ENCODE peak calls at places on chromosomes 11 and 22, in four cellular contexts. One of them, this sample, is unnamed.

GRCh38 chr11:126383301-126384052 is 28.0 kb downstream of the ST3GAL4 start:
- DNase-seq in lung: no peak
- DNase-seq in fibroblast of lung: no peak
- DNase-seq in pancreas: no peak
- DNase-seq in this sample: no peak

GRCh38 chr22:27885977-27886842 is 32.8 kb downstream of the PITPNB start:
- DNase-seq in pancreas: no peak
- DNase-seq in fibroblast of lung: peak; percentile 94
- DNase-seq in lung: peak; percentile 34
- DNase-seq in this sample: peak; percentile 81

GRCh38 chr22:33380789-33381530 is 322.8 kb upstream of the SYN3 start:
- DNase-seq in lung: no peak
- DNase-seq in pancreas: no peak
- DNase-seq in fibroblast of lung: peak; percentile 57
- DNase-seq in this sample: peak; percentile 87

GRCh38 chr11:2074266-2074825 is 64.8 kb downstream of the IGF2 start:
- DNase-seq in fibroblast of lung: no peak
- DNase-seq in pancreas: no peak
- DNase-seq in lung: no peak
- DNase-seq in this sample: no peak

GRCh38 chr11:118643142-118643994 is 36.0 kb downstream of the PHLDB1 start:
- DNase-seq in lung: no peak
- DNase-seq in fibroblast of lung: no peak
- DNase-seq in pancreas: no peak
- DNase-seq in this sample: no peak

GRCh38 chr11:61021661-61022212 is 50.3 kb downstream of the CD6 start:
- DNase-seq in fibroblast of lung: no peak
- DNase-seq in pancreas: no peak
- DNase-seq in lung: no peak
- DNase-seq in this sample: no peak

GRCh38 chr11:3346587-3346986 is 32.4 kb downstream of the ZNF195 start:
- DNase-seq in fibroblast of lung: no peak
- DNase-seq in pancreas: peak; percentile 43
- DNase-seq in lung: no peak
- DNase-seq in this sample: no peak

GRCh38 chr22:49546811-49547585 is 280.7 kb downstream of the BRD1 start:
- DNase-seq in pancreas: peak; percentile 16
- DNase-seq in lung: no peak
- DNase-seq in fibroblast of lung: no peak
- DNase-seq in this sample: no peak

GRCh38 chr11:70650075-70650909 is 252.0 kb downstream of the CTTN start:
- DNase-seq in pancreas: peak; percentile 70
- DNase-seq in fibroblast of lung: peak; percentile 69
- DNase-seq in lung: peak; percentile 45
- DNase-seq in this sample: peak; percentile 60

GRCh38 chr22:29840498-29840897 is 2.4 kb upstream of the ASCC2 start:
- DNase-seq in pancreas: no peak
- DNase-seq in lung: no peak
- DNase-seq in fibroblast of lung: no peak
- DNase-seq in this sample: no peak

GRCh38 chr11:9594267-9595046 is 21.0 kb downstream of the WEE1 start:
- DNase-seq in fibroblast of lung: no peak
- DNase-seq in pancreas: no peak
- DNase-seq in lung: no peak
- DNase-seq in this sample: no peak

GRCh38 chr11:64538501-64538951 is 52.5 kb upstream of the SLC22A12 start:
- DNase-seq in lung: no peak
- DNase-seq in fibroblast of lung: no peak
- DNase-seq in pancreas: no peak
- DNase-seq in this sample: no peak

GRCh38 chr11:70183032-70183431 is 20.1 kb upstream of the FADD start:
- DNase-seq in lung: no peak
- DNase-seq in fibroblast of lung: no peak
- DNase-seq in pancreas: no peak
- DNase-seq in this sample: no peak

GRCh38 chr22:44685384-44686056 is 16.5 kb upstream of the PRR5 start:
- DNase-seq in pancreas: no peak
- DNase-seq in lung: peak; percentile 62
- DNase-seq in fibroblast of lung: peak; percentile 43
- DNase-seq in this sample: peak; percentile 68

GRCh38 chr22:44024288-44024908 is at the start of gene PARVB:
- DNase-seq in pancreas: peak; percentile 72
- DNase-seq in fibroblast of lung: no peak
- DNase-seq in lung: no peak
- DNase-seq in this sample: no peak

GRCh38 chr11:121035823-121036222 is 11.9 kb downstream of the TBCEL start:
- DNase-seq in pancreas: no peak
- DNase-seq in lung: no peak
- DNase-seq in fibroblast of lung: no peak
- DNase-seq in this sample: no peak
- H3K4me3 ChIP-seq in pancreas: no peak overlapping the region
- H3K4me3 ChIP-seq in lung: no peak overlapping the region
- H3K4me3 ChIP-seq in fibroblast of lung: no peak overlapping the region
- H3K4me3 ChIP-seq in this sample: no peak overlapping the region

GRCh38 chr11:33321483-33321882 is 64.3 kb downstream of the HIPK3 start:
- DNase-seq in lung: no peak
- DNase-seq in fibroblast of lung: no peak
- DNase-seq in pancreas: no peak
- DNase-seq in this sample: no peak

GRCh38 chr11:33325456-33325855 is 68.3 kb downstream of the HIPK3 start:
- DNase-seq in lung: no peak
- DNase-seq in pancreas: no peak
- DNase-seq in fibroblast of lung: no peak
- DNase-seq in this sample: peak; percentile 58

GRCh38 chr11:33324211-33324985 is 67.2 kb downstream of the HIPK3 start:
- DNase-seq in lung: no peak
- DNase-seq in fibroblast of lung: no peak
- DNase-seq in pancreas: no peak
- DNase-seq in this sample: no peak

GRCh38 chr11:33320814-33321330 is 63.7 kb downstream of the HIPK3 start:
- DNase-seq in fibroblast of lung: no peak
- DNase-seq in pancreas: no peak
- DNase-seq in lung: no peak
- DNase-seq in this sample: no peak

GRCh38 chr11:33323421-33323820 is 66.2 kb downstream of the HIPK3 start:
- DNase-seq in fibroblast of lung: no peak
- DNase-seq in pancreas: no peak
- DNase-seq in lung: no peak
- DNase-seq in this sample: no peak
- TF ChIP-seq CTCF in fibroblast of lung: no peak
- TF ChIP-seq CTCF in pancreas: no peak
- TF ChIP-seq CTCF in lung: no peak
- TF ChIP-seq CTCF in this sample: no peak

GRCh38 chr22:17009640-17010291 is 1.7 kb upstream of the GAB4 start:
- DNase-seq in fibroblast of lung: no peak
- DNase-seq in pancreas: no peak
- DNase-seq in lung: no peak
- DNase-seq in this sample: no peak

GRCh38 chr22:17012267-17012666 is 4.2 kb upstream of the GAB4 start:
- DNase-seq in pancreas: no peak
- DNase-seq in fibroblast of lung: no peak
- DNase-seq in lung: no peak
- DNase-seq in this sample: no peak

GRCh38 chr22:17007852-17008731 is at the start of gene GAB4:
- DNase-seq in fibroblast of lung: no peak
- DNase-seq in lung: no peak
- DNase-seq in pancreas: no peak
- DNase-seq in this sample: no peak

GRCh38 chr22:17007257-17007656 is 765 bp downstream of the GAB4 start:
- DNase-seq in lung: no peak
- DNase-seq in fibroblast of lung: no peak
- DNase-seq in pancreas: no peak
- DNase-seq in this sample: no peak
- H3K4me3 ChIP-seq in lung: no peak overlapping the region
- H3K4me3 ChIP-seq in fibroblast of lung: no peak overlapping the region
- H3K4me3 ChIP-seq in pancreas: no peak overlapping the region
- H3K4me3 ChIP-seq in this sample: no peak overlapping the region

GRCh38 chr11:69102161-69102695 is 53.5 kb downstream of the TPCN2 start:
- DNase-seq in fibroblast of lung: no peak
- DNase-seq in lung: no peak
- DNase-seq in pancreas: peak; percentile 48
- DNase-seq in this sample: no peak

GRCh38 chr11:69104212-69104855 is 51.4 kb upstream of the SMIM38 start:
- DNase-seq in fibroblast of lung: no peak
- DNase-seq in lung: no peak
- DNase-seq in pancreas: no peak
- DNase-seq in this sample: no peak

GRCh38 chr11:69101100-69101791 is 52.5 kb downstream of the TPCN2 start:
- DNase-seq in pancreas: peak; percentile 93
- DNase-seq in lung: peak; percentile 83
- DNase-seq in fibroblast of lung: peak; percentile 77
- DNase-seq in this sample: peak; percentile 68

GRCh38 chr11:69101792-69102152 is 53.0 kb downstream of the TPCN2 start:
- DNase-seq in pancreas: peak; percentile 72
- DNase-seq in lung: no peak
- DNase-seq in fibroblast of lung: no peak
- DNase-seq in this sample: no peak

DNA sequence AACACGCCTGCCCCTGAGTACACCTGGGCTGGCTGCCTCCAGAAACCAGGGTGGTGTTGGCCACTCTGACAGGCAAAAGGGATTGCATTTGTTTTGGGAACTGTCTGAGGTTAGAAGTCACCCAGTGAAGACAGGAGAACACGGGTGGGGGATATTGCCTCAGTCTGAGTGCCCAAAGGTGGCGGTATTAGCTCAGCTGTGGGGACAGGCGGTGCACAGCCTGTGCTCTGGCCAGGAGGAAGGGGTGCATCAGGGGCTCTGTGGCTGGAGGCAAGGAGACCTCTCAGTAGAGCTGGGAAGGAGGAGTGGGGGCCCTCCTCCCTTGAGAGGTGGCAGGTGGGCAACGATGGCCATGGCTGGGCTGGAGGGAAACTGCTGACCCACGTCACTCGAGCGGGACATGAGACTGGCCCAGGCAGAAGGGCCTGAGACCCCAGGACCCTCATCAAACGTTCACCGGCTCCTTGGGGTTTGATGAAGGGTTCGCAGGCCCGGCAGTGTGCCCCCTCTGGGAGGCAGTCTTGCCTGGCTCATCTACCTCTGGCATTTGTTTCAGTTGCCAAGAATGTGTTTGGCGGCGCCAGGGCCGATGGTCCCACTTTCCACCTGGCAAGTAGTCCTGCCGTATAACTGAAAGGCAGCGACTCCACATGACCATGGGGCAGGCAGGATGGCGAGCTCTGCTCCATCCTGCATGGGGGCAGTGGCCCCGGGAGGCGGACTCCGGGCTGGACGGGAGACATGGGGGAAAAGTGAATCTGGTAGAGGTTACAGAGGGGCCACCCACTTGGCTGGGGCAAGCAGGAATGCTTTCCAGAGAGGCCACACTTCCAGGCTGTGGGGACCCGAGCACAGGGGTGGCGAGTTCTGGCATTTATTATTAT is 52.8 kb upstream of the SMIM38 start:
- DNase-seq in pancreas: peak; percentile 57
- DNase-seq in lung: no peak
- DNase-seq in fibroblast of lung: no peak
- DNase-seq in this sample: peak; percentile 10
- TF ChIP-seq CTCF in pancreas: no peak
- TF ChIP-seq CTCF in lung: no peak
- TF ChIP-seq CTCF in fibroblast of lung: peak; percentile 1
- TF ChIP-seq CTCF in this sample: peak; percentile 15

GRCh38 chr22:41697126-41697775 is 2.1 kb upstream of the MEI1 start:
- DNase-seq in fibroblast of lung: peak; percentile 85
- DNase-seq in pancreas: peak; percentile 95
- DNase-seq in lung: peak; percentile 93
- DNase-seq in this sample: peak; percentile 81
- H3K4me3 ChIP-seq in fibroblast of lung: peak overlapping the region; percentile 33
- H3K4me3 ChIP-seq in pancreas: no peak overlapping the region
- H3K4me3 ChIP-seq in lung: no peak overlapping the region
- H3K4me3 ChIP-seq in this sample: no peak overlapping the region

GRCh38 chr11:67439321-67440228 is 2.1 kb upstream of the PTPRCAP start:
- DNase-seq in pancreas: peak; percentile 76
- DNase-seq in lung: no peak
- DNase-seq in fibroblast of lung: peak; percentile 14
- DNase-seq in this sample: no peak
- TF ChIP-seq CTCF in pancreas: no peak
- TF ChIP-seq CTCF in lung: no peak
- TF ChIP-seq CTCF in fibroblast of lung: no peak
- TF ChIP-seq CTCF in this sample: no peak

GRCh38 chr11:46686886-46687810 is 13.3 kb downstream of the ARHGAP1 start:
- DNase-seq in fibroblast of lung: peak; percentile 92
- DNase-seq in lung: no peak
- DNase-seq in pancreas: no peak
- DNase-seq in this sample: peak; percentile 95
- H3K4me3 ChIP-seq in fibroblast of lung: peak overlapping the region; percentile 17
- H3K4me3 ChIP-seq in lung: no peak overlapping the region
- H3K4me3 ChIP-seq in pancreas: no peak overlapping the region
- H3K4me3 ChIP-seq in this sample: no peak overlapping the region

GRCh38 chr22:26797910-26798309 is 140.5 kb downstream of the MIAT start:
- DNase-seq in lung: no peak
- DNase-seq in pancreas: no peak
- DNase-seq in fibroblast of lung: no peak
- DNase-seq in this sample: no peak
- TF ChIP-seq CTCF in lung: no peak
- TF ChIP-seq CTCF in pancreas: no peak
- TF ChIP-seq CTCF in fibroblast of lung: no peak
- TF ChIP-seq CTCF in this sample: peak; percentile 2

DNA sequence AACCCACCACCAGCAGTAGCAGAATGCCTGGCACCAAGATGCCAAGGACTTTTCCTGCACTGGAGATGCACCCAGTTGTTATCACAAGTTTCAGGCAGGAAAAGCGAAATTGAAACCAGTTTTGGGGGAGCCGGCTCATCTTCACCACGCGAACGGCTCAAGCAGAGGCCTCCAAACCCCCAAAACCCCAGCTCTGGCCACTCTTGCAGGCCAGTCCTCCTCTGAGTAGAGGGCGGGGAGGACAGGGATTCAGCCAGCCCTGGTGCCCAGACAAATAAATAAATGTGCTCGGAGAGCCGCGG is 311 bp downstream of the UBE2L6 start:
- DNase-seq in pancreas: no peak
- DNase-seq in fibroblast of lung: no peak
- DNase-seq in lung: no peak
- DNase-seq in this sample: no peak
- H3K4me3 ChIP-seq in pancreas: peak overlapping the region; percentile 42
- H3K4me3 ChIP-seq in fibroblast of lung: peak overlapping the region; percentile 81
- H3K4me3 ChIP-seq in lung: peak overlapping the region; percentile 97
- H3K4me3 ChIP-seq in this sample: peak overlapping the region; percentile 81

DNA sequence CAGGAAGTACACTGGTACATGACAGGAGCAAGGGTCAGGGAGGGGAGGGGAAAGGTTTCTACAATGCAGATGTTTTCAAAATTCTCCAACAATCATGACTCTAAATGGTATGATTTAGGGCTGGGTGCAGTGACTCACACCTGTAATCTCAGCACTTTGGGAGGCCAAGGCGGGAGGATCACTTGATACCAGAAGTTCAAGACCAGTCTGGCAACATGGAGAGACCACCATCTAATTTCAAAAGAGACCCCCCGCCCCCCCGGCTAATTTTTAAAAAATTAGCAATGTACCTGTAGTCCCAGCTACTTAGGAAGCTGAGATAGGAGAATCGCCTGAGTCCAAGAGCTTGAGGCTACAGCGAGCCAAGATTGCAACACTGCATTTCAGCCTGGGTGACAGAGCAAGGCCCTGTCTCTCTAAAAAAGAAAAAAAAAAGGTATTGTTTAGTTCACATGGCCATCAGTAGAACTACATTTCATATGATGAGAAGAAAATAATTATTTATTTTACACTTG is 15.9 kb upstream of the OLFML1 start:
- DNase-seq in lung: no peak
- DNase-seq in pancreas: no peak
- DNase-seq in fibroblast of lung: no peak
- DNase-seq in this sample: no peak
- TF ChIP-seq CTCF in lung: no peak
- TF ChIP-seq CTCF in pancreas: no peak
- TF ChIP-seq CTCF in fibroblast of lung: no peak
- TF ChIP-seq CTCF in this sample: no peak

This sample was measured in fibroblast of mammary gland.